ENCODE peak calls at places on chromosomes 11 and 22, in six cellular contexts. Q is activated CD8-positive, alpha-beta memory T cell treated with anti-CD3 and anti-CD28 coated beads for 48 hours; N is progenitor cell of endocrine pancreas; A is KG1; H is HT-29; X is GM12864. J is an unnamed sample.

GRCh38 chr11:77590194-77590591 is 440 bp downstream of the AQP11 start:
- DNase-seq in N (peak), A (no peak), X (no peak), Q (no peak), H (peak), J (peak)

GRCh38 chr22:26394787-26395186 is 34.3 kb upstream of the ASPHD2 start:
- DNase-seq in X (no peak), Q (no peak), N (no peak), A (no peak), H (no peak), J (no peak)

GRCh38 chr11:6925636-6926207 is 504 bp upstream of the ZNF215 start:
- DNase-seq in X (no peak), N (no peak), Q (no peak), H (no peak), A (no peak), J (peak)

GRCh38 chr11:112100457-112100856 is 13.8 kb downstream of the SDHD start:
- DNase-seq in H (no peak), X (no peak), Q (no peak), N (no peak), A (no peak), J (no peak)

GRCh38 chr11:124656759-124657627 is 16.5 kb downstream of the SIAE start:
- DNase-seq in N (no peak), X (no peak), H (no peak), Q (no peak), A (no peak), J (no peak)

GRCh38 chr11:65572356-65573043 is at the start of gene FAM89B:
- DNase-seq in H (peak), A (peak), Q (peak), X (no peak), N (peak), J (peak)

GRCh38 chr11:35815556-35816315 is 128.1 kb upstream of the LDLRAD3 start:
- DNase-seq in A (no peak), Q (no peak), X (no peak), H (no peak), N (no peak), J (no peak)

GRCh38 chr22:45200862-45201511 is 37.3 kb downstream of the NUP50 start:
- DNase-seq in Q (no peak), X (no peak), H (no peak), N (no peak), A (no peak), J (no peak)

GRCh38 chr11:57604289-57605010 is 7.0 kb downstream of the SERPING1 start:
- DNase-seq in X (no peak), N (no peak), H (no peak), Q (no peak), A (peak), J (no peak)

GRCh38 chr22:24894220-24894975 is 52.1 kb downstream of the LHFPL7 start:
- DNase-seq in N (peak), A (no peak), H (peak), Q (no peak), X (no peak), J (peak)

GRCh38 chr22:38967451-38968450 is 10.3 kb downstream of the APOBEC3A start:
- DNase-seq in X (no peak), A (no peak), Q (no peak), N (no peak), H (peak), J (no peak)

GRCh38 chr11:65280646-65281045 is 18.9 kb downstream of the POLA2 start:
- DNase-seq in A (no peak), H (no peak), Q (no peak), N (no peak), X (no peak), J (no peak)

GRCh38 chr11:73982595-73982989 is at the start of gene UCP2:
- DNase-seq in Q (peak), H (no peak), N (peak), X (no peak), A (peak), J (peak)

GRCh38 chr11:118643142-118643994 is 36.0 kb downstream of the PHLDB1 start:
- DNase-seq in A (no peak), X (no peak), Q (no peak), H (no peak), N (no peak), J (no peak)

GRCh38 chr11:88064097-88064705 is 111.0 kb downstream of the RAB38 start:
- DNase-seq in Q (no peak), A (no peak), X (no peak), N (no peak), H (no peak), J (no peak)

GRCh38 chr22:34976886-34977285 is 89.1 kb upstream of the ISX start:
- DNase-seq in Q (no peak), H (no peak), A (no peak), N (no peak), X (no peak), J (no peak)

GRCh38 chr22:35098921-35099320 is 33.0 kb downstream of the ISX start:
- DNase-seq in N (no peak), Q (no peak), A (no peak), H (no peak), X (no peak), J (no peak)